ENCODE peak calls at places on chromosomes 11 and 22, in ten cellular contexts. One of them, this sample, is unnamed.

GRCh38 chr11:86524603-86525352 is 147.6 kb downstream of the ME3 start:
- DNase-seq in dermis blood vessel endothelial cell: peak
- DNase-seq in activated gamma-delta T cell: no peak
- DNase-seq in activated effector memory CD4-positive, alpha-beta T cell treated with anti-CD3 and anti-CD28 coated beads, Interleukin-2, amount 50 U/mL, for 16 hours: no peak
- DNase-seq in HFF-Myc: no peak
- DNase-seq in GM23248: peak
- DNase-seq in stomach: no peak
- DNase-seq in body of pancreas: no peak
- DNase-seq in activated CD4-positive, alpha-beta T cell treated with anti-CD3 and anti-CD28 coated beads for 24 hours: no peak
- DNase-seq in NCI-H460: peak
- DNase-seq in this sample: no peak

GRCh38 chr11:131977231-131977630 is 606.8 kb downstream of the NTM start:
- DNase-seq in dermis blood vessel endothelial cell: no peak
- DNase-seq in stomach: no peak
- DNase-seq in GM23248: peak
- DNase-seq in activated gamma-delta T cell: no peak
- DNase-seq in NCI-H460: no peak
- DNase-seq in activated effector memory CD4-positive, alpha-beta T cell treated with anti-CD3 and anti-CD28 coated beads, Interleukin-2, amount 50 U/mL, for 16 hours: no peak
- DNase-seq in activated CD4-positive, alpha-beta T cell treated with anti-CD3 and anti-CD28 coated beads for 24 hours: no peak
- DNase-seq in body of pancreas: no peak
- DNase-seq in HFF-Myc: no peak
- DNase-seq in this sample: no peak

GRCh38 chr11:110445428-110445827 is 15.7 kb downstream of the FDX1 start:
- DNase-seq in activated CD4-positive, alpha-beta T cell treated with anti-CD3 and anti-CD28 coated beads for 24 hours: no peak
- DNase-seq in HFF-Myc: no peak
- DNase-seq in GM23248: peak
- DNase-seq in body of pancreas: no peak
- DNase-seq in stomach: no peak
- DNase-seq in activated effector memory CD4-positive, alpha-beta T cell treated with anti-CD3 and anti-CD28 coated beads, Interleukin-2, amount 50 U/mL, for 16 hours: no peak
- DNase-seq in dermis blood vessel endothelial cell: no peak
- DNase-seq in activated gamma-delta T cell: no peak
- DNase-seq in NCI-H460: no peak
- DNase-seq in this sample: no peak

GRCh38 chr11:2795491-2795991 is 90.0 kb downstream of the CDKN1C start:
- DNase-seq in stomach: no peak
- DNase-seq in activated effector memory CD4-positive, alpha-beta T cell treated with anti-CD3 and anti-CD28 coated beads, Interleukin-2, amount 50 U/mL, for 16 hours: peak
- DNase-seq in GM23248: no peak
- DNase-seq in activated gamma-delta T cell: no peak
- DNase-seq in NCI-H460: no peak
- DNase-seq in dermis blood vessel endothelial cell: no peak
- DNase-seq in body of pancreas: peak
- DNase-seq in HFF-Myc: no peak
- DNase-seq in activated CD4-positive, alpha-beta T cell treated with anti-CD3 and anti-CD28 coated beads for 24 hours: no peak
- DNase-seq in this sample: no peak

GRCh38 chr22:29861672-29862297 is 21.2 kb upstream of the MTMR3 start:
- DNase-seq in NCI-H460: no peak
- DNase-seq in activated CD4-positive, alpha-beta T cell treated with anti-CD3 and anti-CD28 coated beads for 24 hours: no peak
- DNase-seq in body of pancreas: no peak
- DNase-seq in HFF-Myc: no peak
- DNase-seq in activated effector memory CD4-positive, alpha-beta T cell treated with anti-CD3 and anti-CD28 coated beads, Interleukin-2, amount 50 U/mL, for 16 hours: no peak
- DNase-seq in activated gamma-delta T cell: no peak
- DNase-seq in GM23248: no peak
- DNase-seq in stomach: no peak
- DNase-seq in dermis blood vessel endothelial cell: no peak
- DNase-seq in this sample: no peak

GRCh38 chr11:1281974-1282365 is 27.5 kb downstream of the TOLLIP start:
- DNase-seq in dermis blood vessel endothelial cell: peak
- DNase-seq in stomach: no peak
- DNase-seq in NCI-H460: no peak
- DNase-seq in HFF-Myc: no peak
- DNase-seq in activated CD4-positive, alpha-beta T cell treated with anti-CD3 and anti-CD28 coated beads for 24 hours: no peak
- DNase-seq in activated effector memory CD4-positive, alpha-beta T cell treated with anti-CD3 and anti-CD28 coated beads, Interleukin-2, amount 50 U/mL, for 16 hours: no peak
- DNase-seq in GM23248: peak
- DNase-seq in activated gamma-delta T cell: no peak
- DNase-seq in body of pancreas: no peak
- DNase-seq in this sample: peak

GRCh38 chr11:77371646-77372045 is 70.2 kb upstream of the GDPD4 start:
- DNase-seq in GM23248: no peak
- DNase-seq in body of pancreas: no peak
- DNase-seq in activated CD4-positive, alpha-beta T cell treated with anti-CD3 and anti-CD28 coated beads for 24 hours: no peak
- DNase-seq in activated effector memory CD4-positive, alpha-beta T cell treated with anti-CD3 and anti-CD28 coated beads, Interleukin-2, amount 50 U/mL, for 16 hours: no peak
- DNase-seq in NCI-H460: no peak
- DNase-seq in HFF-Myc: no peak
- DNase-seq in dermis blood vessel endothelial cell: no peak
- DNase-seq in activated gamma-delta T cell: no peak
- DNase-seq in stomach: no peak
- DNase-seq in this sample: no peak

GRCh38 chr11:76248210-76248609 is 41.9 kb upstream of the WNT11 start:
- DNase-seq in activated gamma-delta T cell: no peak
- DNase-seq in body of pancreas: no peak
- DNase-seq in GM23248: peak
- DNase-seq in activated effector memory CD4-positive, alpha-beta T cell treated with anti-CD3 and anti-CD28 coated beads, Interleukin-2, amount 50 U/mL, for 16 hours: no peak
- DNase-seq in dermis blood vessel endothelial cell: peak
- DNase-seq in stomach: no peak
- DNase-seq in NCI-H460: no peak
- DNase-seq in HFF-Myc: no peak
- DNase-seq in activated CD4-positive, alpha-beta T cell treated with anti-CD3 and anti-CD28 coated beads for 24 hours: no peak
- DNase-seq in this sample: no peak

GRCh38 chr11:1840780-1841480 is 2.1 kb downstream of the TNNI2 start:
- DNase-seq in body of pancreas: no peak
- DNase-seq in activated effector memory CD4-positive, alpha-beta T cell treated with anti-CD3 and anti-CD28 coated beads, Interleukin-2, amount 50 U/mL, for 16 hours: no peak
- DNase-seq in activated gamma-delta T cell: no peak
- DNase-seq in HFF-Myc: no peak
- DNase-seq in activated CD4-positive, alpha-beta T cell treated with anti-CD3 and anti-CD28 coated beads for 24 hours: no peak
- DNase-seq in GM23248: no peak
- DNase-seq in stomach: no peak
- DNase-seq in dermis blood vessel endothelial cell: no peak
- DNase-seq in NCI-H460: no peak
- DNase-seq in this sample: no peak

GRCh38 chr22:27507066-27507715 is 294.4 kb downstream of the MN1 start:
- DNase-seq in HFF-Myc: no peak
- DNase-seq in body of pancreas: no peak
- DNase-seq in stomach: peak
- DNase-seq in activated effector memory CD4-positive, alpha-beta T cell treated with anti-CD3 and anti-CD28 coated beads, Interleukin-2, amount 50 U/mL, for 16 hours: no peak
- DNase-seq in dermis blood vessel endothelial cell: peak
- DNase-seq in GM23248: peak
- DNase-seq in NCI-H460: no peak
- DNase-seq in activated CD4-positive, alpha-beta T cell treated with anti-CD3 and anti-CD28 coated beads for 24 hours: no peak
- DNase-seq in activated gamma-delta T cell: no peak
- DNase-seq in this sample: no peak

GRCh38 chr11:109789911-109790310 is 303.3 kb upstream of the ZC3H12C start:
- DNase-seq in body of pancreas: no peak
- DNase-seq in NCI-H460: no peak
- DNase-seq in activated gamma-delta T cell: no peak
- DNase-seq in GM23248: peak
- DNase-seq in activated CD4-positive, alpha-beta T cell treated with anti-CD3 and anti-CD28 coated beads for 24 hours: no peak
- DNase-seq in stomach: no peak
- DNase-seq in dermis blood vessel endothelial cell: no peak
- DNase-seq in activated effector memory CD4-positive, alpha-beta T cell treated with anti-CD3 and anti-CD28 coated beads, Interleukin-2, amount 50 U/mL, for 16 hours: no peak
- DNase-seq in HFF-Myc: no peak
- DNase-seq in this sample: no peak

GRCh38 chr11:11043676-11044075 is 185.8 kb upstream of the ZBED5 start:
- DNase-seq in NCI-H460: no peak
- DNase-seq in GM23248: no peak
- DNase-seq in activated gamma-delta T cell: no peak
- DNase-seq in body of pancreas: no peak
- DNase-seq in activated CD4-positive, alpha-beta T cell treated with anti-CD3 and anti-CD28 coated beads for 24 hours: no peak
- DNase-seq in activated effector memory CD4-positive, alpha-beta T cell treated with anti-CD3 and anti-CD28 coated beads, Interleukin-2, amount 50 U/mL, for 16 hours: no peak
- DNase-seq in stomach: no peak
- DNase-seq in dermis blood vessel endothelial cell: no peak
- DNase-seq in HFF-Myc: no peak
- DNase-seq in this sample: no peak

GRCh38 chr22:20268350-20269012 is 363 bp upstream of the RTN4R start:
- DNase-seq in HFF-Myc: no peak
- DNase-seq in body of pancreas: peak
- DNase-seq in NCI-H460: peak
- DNase-seq in dermis blood vessel endothelial cell: peak
- DNase-seq in stomach: peak
- DNase-seq in GM23248: peak
- DNase-seq in activated gamma-delta T cell: peak
- DNase-seq in activated CD4-positive, alpha-beta T cell treated with anti-CD3 and anti-CD28 coated beads for 24 hours: peak
- DNase-seq in activated effector memory CD4-positive, alpha-beta T cell treated with anti-CD3 and anti-CD28 coated beads, Interleukin-2, amount 50 U/mL, for 16 hours: peak
- DNase-seq in this sample: no peak

GRCh38 chr22:21766933-21767462 is 31.4 kb upstream of the YPEL1 start:
- DNase-seq in body of pancreas: no peak
- DNase-seq in activated CD4-positive, alpha-beta T cell treated with anti-CD3 and anti-CD28 coated beads for 24 hours: peak
- DNase-seq in HFF-Myc: no peak
- DNase-seq in activated gamma-delta T cell: no peak
- DNase-seq in stomach: peak
- DNase-seq in dermis blood vessel endothelial cell: no peak
- DNase-seq in activated effector memory CD4-positive, alpha-beta T cell treated with anti-CD3 and anti-CD28 coated beads, Interleukin-2, amount 50 U/mL, for 16 hours: peak
- DNase-seq in NCI-H460: no peak
- DNase-seq in GM23248: no peak
- DNase-seq in this sample: no peak

GRCh38 chr22:26570126-26570525 is 19.8 kb downstream of the TPST2 start:
- DNase-seq in activated effector memory CD4-positive, alpha-beta T cell treated with anti-CD3 and anti-CD28 coated beads, Interleukin-2, amount 50 U/mL, for 16 hours: no peak
- DNase-seq in dermis blood vessel endothelial cell: no peak
- DNase-seq in GM23248: no peak
- DNase-seq in NCI-H460: no peak
- DNase-seq in activated CD4-positive, alpha-beta T cell treated with anti-CD3 and anti-CD28 coated beads for 24 hours: no peak
- DNase-seq in HFF-Myc: no peak
- DNase-seq in body of pancreas: peak
- DNase-seq in activated gamma-delta T cell: no peak
- DNase-seq in stomach: no peak
- DNase-seq in this sample: no peak

GRCh38 chr11:102733232-102733875 is 8.6 kb upstream of the MMP8 start:
- DNase-seq in HFF-Myc: no peak
- DNase-seq in dermis blood vessel endothelial cell: peak
- DNase-seq in activated gamma-delta T cell: no peak
- DNase-seq in NCI-H460: peak
- DNase-seq in GM23248: peak
- DNase-seq in body of pancreas: peak
- DNase-seq in activated effector memory CD4-positive, alpha-beta T cell treated with anti-CD3 and anti-CD28 coated beads, Interleukin-2, amount 50 U/mL, for 16 hours: peak
- DNase-seq in activated CD4-positive, alpha-beta T cell treated with anti-CD3 and anti-CD28 coated beads for 24 hours: peak
- DNase-seq in stomach: peak
- DNase-seq in this sample: no peak

This sample was measured in SK-N-MC.